ENCODE peak calls at places on chromosome 2, in four cellular contexts. One of them, this sample, is unnamed.

GRCh38 chr2:231769170-231770136 is 11.6 kb downstream of the PDE6D start:
- DNase-seq in stomach: no peak
- DNase-seq in AG04449: no peak
- DNase-seq in body of pancreas: no peak
- DNase-seq in this sample: no peak

GRCh38 chr2:218870984-218871344 is 9.7 kb upstream of the WNT10A start:
- DNase-seq in stomach: no peak
- DNase-seq in AG04449: no peak
- DNase-seq in body of pancreas: no peak
- DNase-seq in this sample: no peak

GRCh38 chr2:240919786-240920782 is 13.9 kb downstream of the CROCC2 start:
- DNase-seq in stomach: peak
- DNase-seq in AG04449: no peak
- DNase-seq in body of pancreas: peak
- DNase-seq in this sample: no peak

GRCh38 chr2:60476206-60476946 is 77.1 kb downstream of the BCL11A start:
- DNase-seq in stomach: peak
- DNase-seq in AG04449: no peak
- DNase-seq in body of pancreas: peak
- DNase-seq in this sample: no peak

GRCh38 chr2:74471332-74472065 is 981 bp downstream of the MRPL53 start:
- DNase-seq in stomach: no peak
- DNase-seq in AG04449: no peak
- DNase-seq in body of pancreas: no peak
- DNase-seq in this sample: no peak

GRCh38 chr2:176729706-176730569 is 460.7 kb downstream of the MTX2 start:
- DNase-seq in stomach: no peak
- DNase-seq in AG04449: peak
- DNase-seq in body of pancreas: peak
- DNase-seq in this sample: peak

GRCh38 chr2:64987001-64987962 is 1.9 kb upstream of the SLC1A4 start:
- DNase-seq in stomach: no peak
- DNase-seq in AG04449: no peak
- DNase-seq in body of pancreas: no peak
- DNase-seq in this sample: no peak

GRCh38 chr2:199131256-199131655 is 326.5 kb downstream of the SATB2 start:
- DNase-seq in stomach: no peak
- DNase-seq in AG04449: no peak
- DNase-seq in body of pancreas: no peak
- DNase-seq in this sample: no peak

GRCh38 chr2:234828382-234829073 is 123.3 kb upstream of the SH3BP4 start:
- DNase-seq in stomach: no peak
- DNase-seq in AG04449: no peak
- DNase-seq in body of pancreas: no peak
- DNase-seq in this sample: no peak

GRCh38 chr2:233821196-233821595 is 33.1 kb downstream of the HJURP start:
- DNase-seq in stomach: no peak
- DNase-seq in AG04449: no peak
- DNase-seq in body of pancreas: no peak
- DNase-seq in this sample: no peak

GRCh38 chr2:96584017-96584416 is 47.5 kb downstream of the ARID5A start:
- DNase-seq in stomach: no peak
- DNase-seq in AG04449: no peak
- DNase-seq in body of pancreas: no peak
- DNase-seq in this sample: no peak

GRCh38 chr2:241788572-241788971 is 11.9 kb downstream of the GAL3ST2 start:
- DNase-seq in stomach: no peak
- DNase-seq in AG04449: no peak
- DNase-seq in body of pancreas: no peak
- DNase-seq in this sample: no peak

GRCh38 chr2:23617167-23617787 is 232.3 kb downstream of the KLHL29 start:
- DNase-seq in stomach: no peak
- DNase-seq in AG04449: peak
- DNase-seq in body of pancreas: peak
- DNase-seq in this sample: no peak

DNA sequence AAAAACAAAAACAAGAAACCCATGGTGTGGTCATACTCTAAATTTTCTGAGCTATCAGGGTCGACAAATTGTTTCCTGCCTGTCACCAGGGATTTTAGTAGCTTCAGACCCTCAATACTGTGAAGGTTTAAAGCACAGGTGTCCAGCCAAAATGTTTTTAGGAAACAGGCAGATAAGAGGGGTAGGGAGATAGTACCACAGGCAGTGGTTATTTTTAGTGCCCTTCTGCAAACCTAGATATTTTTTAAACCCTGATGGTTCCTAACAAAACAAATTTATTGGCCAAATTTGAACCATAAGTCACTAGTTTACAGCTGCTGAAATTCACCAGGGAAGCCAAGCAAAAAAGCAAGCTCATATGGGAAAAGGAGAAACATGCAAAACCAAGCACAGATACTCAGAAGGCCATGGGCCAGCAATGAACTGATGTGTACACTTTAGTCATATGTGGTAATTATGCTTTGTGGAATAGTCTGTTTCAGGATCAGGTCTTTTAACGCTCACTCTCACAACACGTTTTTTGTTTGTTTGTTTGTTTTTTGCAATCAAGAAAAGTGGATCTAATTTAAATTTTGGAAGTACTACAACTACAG is 156.8 kb upstream of the STK17B start:
- DNase-seq in stomach: no peak
- DNase-seq in AG04449: no peak
- DNase-seq in body of pancreas: no peak
- DNase-seq in this sample: no peak
- H3K4me3 ChIP-seq in stomach: no peak
- H3K4me3 ChIP-seq in AG04449: no peak
- H3K4me3 ChIP-seq in body of pancreas: no peak
- H3K4me3 ChIP-seq in this sample: no peak

GRCh38 chr2:159526433-159526832 is 89.9 kb downstream of the BAZ2B start:
- DNase-seq in stomach: no peak
- DNase-seq in AG04449: no peak
- DNase-seq in body of pancreas: no peak
- DNase-seq in this sample: peak

GRCh38 chr2:159525012-159525411 is 91.3 kb downstream of the BAZ2B start:
- DNase-seq in stomach: no peak
- DNase-seq in AG04449: no peak
- DNase-seq in body of pancreas: no peak
- DNase-seq in this sample: no peak

GRCh38 chr2:159518321-159519005 is 97.9 kb downstream of the BAZ2B start:
- DNase-seq in stomach: no peak
- DNase-seq in AG04449: no peak
- DNase-seq in body of pancreas: no peak
- DNase-seq in this sample: no peak

GRCh38 chr2:159516241-159516758 is 100.0 kb downstream of the BAZ2B start:
- DNase-seq in stomach: no peak
- DNase-seq in AG04449: no peak
- DNase-seq in body of pancreas: peak
- DNase-seq in this sample: peak

DNA sequence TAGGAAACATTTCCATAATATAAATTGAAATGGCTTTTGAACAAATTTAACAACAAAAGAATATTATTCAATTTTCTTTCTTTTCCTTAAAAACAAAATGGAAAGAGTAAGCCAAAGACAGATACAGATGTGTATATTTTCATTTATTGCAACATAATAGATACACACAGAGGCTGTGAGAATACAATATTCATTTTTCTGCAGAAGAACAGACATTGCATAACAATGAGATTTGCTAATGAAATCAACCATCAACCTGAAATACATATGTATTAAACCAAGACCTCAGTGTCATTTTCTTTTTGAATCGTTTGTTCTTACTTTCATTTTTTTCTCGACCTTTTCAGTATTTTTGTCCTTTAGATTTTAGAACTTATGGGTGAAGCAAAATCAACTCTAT is 95.1 kb downstream of the BAZ2B start:
- DNase-seq in stomach: no peak
- DNase-seq in AG04449: no peak
- DNase-seq in body of pancreas: no peak
- DNase-seq in this sample: no peak
- H3K4me3 ChIP-seq in stomach: no peak
- H3K4me3 ChIP-seq in AG04449: no peak
- H3K4me3 ChIP-seq in body of pancreas: no peak
- H3K4me3 ChIP-seq in this sample: no peak

GRCh38 chr2:30306522-30306921 is 75.2 kb downstream of the LBH start:
- DNase-seq in stomach: no peak
- DNase-seq in AG04449: no peak
- DNase-seq in body of pancreas: no peak
- DNase-seq in this sample: no peak

GRCh38 chr2:30310955-30311354 is 79.6 kb downstream of the LBH start:
- DNase-seq in stomach: no peak
- DNase-seq in AG04449: no peak
- DNase-seq in body of pancreas: no peak
- DNase-seq in this sample: no peak

GRCh38 chr2:30308280-30308679 is 76.9 kb downstream of the LBH start:
- DNase-seq in stomach: no peak
- DNase-seq in AG04449: no peak
- DNase-seq in body of pancreas: no peak
- DNase-seq in this sample: no peak

GRCh38 chr2:30312916-30313315 is 81.6 kb downstream of the LBH start:
- DNase-seq in stomach: no peak
- DNase-seq in AG04449: no peak
- DNase-seq in body of pancreas: peak
- DNase-seq in this sample: no peak

GRCh38 chr2:30310411-30310810 is 79.1 kb downstream of the LBH start:
- DNase-seq in stomach: no peak
- DNase-seq in AG04449: no peak
- DNase-seq in body of pancreas: no peak
- DNase-seq in this sample: no peak
- H3K4me3 ChIP-seq in stomach: no peak
- H3K4me3 ChIP-seq in AG04449: no peak
- H3K4me3 ChIP-seq in body of pancreas: no peak
- H3K4me3 ChIP-seq in this sample: no peak

GRCh38 chr2:40358783-40359182 is 93.1 kb downstream of the SLC8A1 start:
- DNase-seq in stomach: no peak
- DNase-seq in AG04449: no peak
- DNase-seq in body of pancreas: no peak
- DNase-seq in this sample: no peak
- H3K4me3 ChIP-seq in stomach: no peak
- H3K4me3 ChIP-seq in AG04449: no peak
- H3K4me3 ChIP-seq in body of pancreas: no peak
- H3K4me3 ChIP-seq in this sample: no peak

GRCh38 chr2:170029551-170029950 is 148.4 kb upstream of the MYO3B start:
- DNase-seq in stomach: no peak
- DNase-seq in AG04449: no peak
- DNase-seq in body of pancreas: no peak
- DNase-seq in this sample: no peak
- H3K4me3 ChIP-seq in stomach: no peak
- H3K4me3 ChIP-seq in AG04449: no peak
- H3K4me3 ChIP-seq in body of pancreas: no peak
- H3K4me3 ChIP-seq in this sample: no peak

GRCh38 chr2:207640160-207640559 is 15.0 kb upstream of the METTL21A start:
- DNase-seq in stomach: no peak
- DNase-seq in AG04449: no peak
- DNase-seq in body of pancreas: no peak
- DNase-seq in this sample: no peak
- H3K4me3 ChIP-seq in stomach: no peak
- H3K4me3 ChIP-seq in AG04449: no peak
- H3K4me3 ChIP-seq in body of pancreas: no peak
- H3K4me3 ChIP-seq in this sample: no peak

GRCh38 chr2:148876589-148877402 is 1.8 kb downstream of the KIF5C start:
- DNase-seq in stomach: peak
- DNase-seq in AG04449: no peak
- DNase-seq in body of pancreas: peak
- DNase-seq in this sample: peak
- H3K4me3 ChIP-seq in stomach: peak
- H3K4me3 ChIP-seq in AG04449: no peak
- H3K4me3 ChIP-seq in body of pancreas: no peak
- H3K4me3 ChIP-seq in this sample: peak